ENCODE peak calls at places on chromosomes 1 and 21, in four cellular contexts. One of them, this sample, is unnamed. For H3K4me1, the result is how much of the 10 kb centered on the place peaks cover.

GRCh38 chr1:206955476-206956312 is 9.4 kb upstream of the PIGR start:
- DNase-seq in GM23338: no peak
- DNase-seq in lower lobe of right lung: no peak
- DNase-seq in heart left ventricle: no peak
- DNase-seq in this sample: no peak

GRCh38 chr1:15974855-15975254 is 1.0 kb downstream of the ZBTB17 start:
- DNase-seq in heart left ventricle: no peak
- DNase-seq in lower lobe of right lung: no peak
- DNase-seq in GM23338: no peak
- DNase-seq in this sample: no peak

GRCh38 chr1:230268371-230269170 is 157.6 kb downstream of the PGBD5 start:
- DNase-seq in heart left ventricle: peak
- DNase-seq in lower lobe of right lung: no peak
- DNase-seq in GM23338: peak
- DNase-seq in this sample: no peak

GRCh38 chr1:228392111-228392936 is 14.3 kb downstream of the TRIM11 start:
- DNase-seq in GM23338: no peak
- DNase-seq in heart left ventricle: no peak
- DNase-seq in lower lobe of right lung: peak
- DNase-seq in this sample: no peak

GRCh38 chr1:169207825-169208520 is 101.5 kb downstream of the ATP1B1 start:
- DNase-seq in lower lobe of right lung: no peak
- DNase-seq in heart left ventricle: no peak
- DNase-seq in GM23338: no peak
- DNase-seq in this sample: no peak

GRCh38 chr1:84841971-84842370 is 51.0 kb downstream of the LPAR3 start:
- DNase-seq in lower lobe of right lung: no peak
- DNase-seq in GM23338: no peak
- DNase-seq in heart left ventricle: no peak
- DNase-seq in this sample: no peak

GRCh38 chr1:20037877-20038276 is 32.1 kb upstream of the PLA2G5 start:
- DNase-seq in GM23338: peak
- DNase-seq in lower lobe of right lung: no peak
- DNase-seq in heart left ventricle: no peak
- DNase-seq in this sample: no peak

GRCh38 chr1:244053831-244054230 is 2.7 kb downstream of the ZBTB18 start:
- DNase-seq in lower lobe of right lung: no peak
- DNase-seq in GM23338: no peak
- DNase-seq in heart left ventricle: no peak
- DNase-seq in this sample: no peak

GRCh38 chr1:29284961-29285560 is 48.7 kb downstream of the PTPRU start:
- DNase-seq in lower lobe of right lung: no peak
- DNase-seq in heart left ventricle: no peak
- DNase-seq in GM23338: no peak
- DNase-seq in this sample: no peak

GRCh38 chr1:226697151-226697575 is 41.9 kb downstream of the ITPKB start:
- DNase-seq in lower lobe of right lung: no peak
- DNase-seq in heart left ventricle: no peak
- DNase-seq in GM23338: no peak
- DNase-seq in this sample: no peak

GRCh38 chr1:38613996-38614395 is 245.6 kb downstream of the RRAGC start:
- DNase-seq in heart left ventricle: no peak
- DNase-seq in GM23338: no peak
- DNase-seq in lower lobe of right lung: no peak
- DNase-seq in this sample: no peak

GRCh38 chr1:245085508-245086095 is 69.2 kb upstream of the KIF26B start:
- DNase-seq in heart left ventricle: no peak
- DNase-seq in lower lobe of right lung: no peak
- DNase-seq in GM23338: no peak
- DNase-seq in this sample: no peak

GRCh38 chr1:22053018-22053860 is 730 bp downstream of the CDC42 start:
- DNase-seq in heart left ventricle: peak
- DNase-seq in lower lobe of right lung: peak
- DNase-seq in GM23338: peak
- DNase-seq in this sample: peak

GRCh38 chr21:38793926-38794713 is 11.6 kb upstream of the ETS2 start:
- DNase-seq in GM23338: no peak
- DNase-seq in heart left ventricle: no peak
- DNase-seq in lower lobe of right lung: no peak
- DNase-seq in this sample: no peak

GRCh38 chr1:228867093-228867950 is 132.0 kb downstream of the RHOU start:
- DNase-seq in lower lobe of right lung: no peak
- DNase-seq in GM23338: no peak
- DNase-seq in heart left ventricle: no peak
- DNase-seq in this sample: no peak

GRCh38 chr1:235270625-235271024 is 57.4 kb downstream of the ARID4B start:
- DNase-seq in heart left ventricle: no peak
- DNase-seq in GM23338: peak
- DNase-seq in lower lobe of right lung: no peak
- DNase-seq in this sample: no peak

GRCh38 chr1:15411593-15412487 is 2.2 kb downstream of the EFHD2 start:
- DNase-seq in heart left ventricle: peak
- DNase-seq in lower lobe of right lung: peak
- DNase-seq in GM23338: no peak
- DNase-seq in this sample: no peak

GRCh38 chr1:205916541-205916940 is 26.7 kb downstream of the SLC26A9 start:
- DNase-seq in heart left ventricle: no peak
- DNase-seq in GM23338: no peak
- DNase-seq in lower lobe of right lung: no peak
- DNase-seq in this sample: no peak

GRCh38 chr1:111738436-111739221 is 566 bp downstream of the INKA2 start:
- DNase-seq in lower lobe of right lung: peak
- DNase-seq in GM23338: peak
- DNase-seq in heart left ventricle: peak
- DNase-seq in this sample: peak

GRCh38 chr1:157363660-157364140 is 188.6 kb downstream of the FCRL5 start:
- DNase-seq in GM23338: peak
- DNase-seq in lower lobe of right lung: no peak
- DNase-seq in heart left ventricle: no peak
- DNase-seq in this sample: no peak

GRCh38 chr1:31910933-31911332 is 27.2 kb downstream of the PTP4A2 start:
- DNase-seq in heart left ventricle: no peak
- DNase-seq in lower lobe of right lung: no peak
- DNase-seq in GM23338: no peak
- DNase-seq in this sample: no peak

GRCh38 chr1:30790850-30791778 is 33.5 kb upstream of the LAPTM5 start:
- DNase-seq in heart left ventricle: no peak
- DNase-seq in lower lobe of right lung: no peak
- DNase-seq in GM23338: no peak
- DNase-seq in this sample: peak

GRCh38 chr1:9101510-9102146 is 27.3 kb downstream of the GPR157 start:
- DNase-seq in GM23338: peak
- DNase-seq in heart left ventricle: peak
- DNase-seq in lower lobe of right lung: no peak
- DNase-seq in this sample: no peak

GRCh38 chr1:54094001-54094729 is 40.8 kb downstream of the TCEANC2 start:
- DNase-seq in lower lobe of right lung: no peak
- DNase-seq in heart left ventricle: no peak
- DNase-seq in GM23338: no peak
- DNase-seq in this sample: no peak

GRCh38 chr1:54086754-54087153 is 33.3 kb downstream of the TCEANC2 start:
- DNase-seq in lower lobe of right lung: no peak
- DNase-seq in GM23338: no peak
- DNase-seq in heart left ventricle: no peak
- DNase-seq in this sample: no peak

GRCh38 chr1:54084794-54085193 is 31.4 kb downstream of the TCEANC2 start:
- DNase-seq in lower lobe of right lung: no peak
- DNase-seq in heart left ventricle: no peak
- DNase-seq in GM23338: peak
- DNase-seq in this sample: no peak

DNA sequence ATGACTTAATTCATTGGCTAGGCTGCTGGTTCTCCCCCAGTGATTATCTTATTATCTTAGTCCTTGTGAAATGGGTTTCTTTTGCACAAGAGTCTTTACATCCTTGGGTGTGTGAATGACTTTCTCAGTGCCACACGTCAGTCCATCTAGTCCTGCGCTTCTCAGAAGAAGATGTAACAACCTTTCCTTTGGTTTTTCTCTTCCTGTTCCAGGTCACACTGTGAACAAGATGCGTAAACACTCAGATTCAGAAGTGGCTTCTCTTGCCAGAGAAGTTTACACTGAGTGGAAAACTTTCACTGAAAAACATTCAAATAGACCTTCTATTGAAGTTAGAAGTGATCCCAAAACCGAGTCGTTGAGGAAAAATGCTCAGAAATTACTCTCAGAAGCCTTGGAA is 35.0 kb downstream of the TCEANC2 start:
- DNase-seq in GM23338: no peak
- DNase-seq in heart left ventricle: no peak
- DNase-seq in lower lobe of right lung: no peak
- DNase-seq in this sample: no peak
- H3K4me1 ChIP-seq in GM23338: under half
- H3K4me1 ChIP-seq in heart left ventricle: under half
- H3K4me1 ChIP-seq in lower lobe of right lung: under half
- H3K4me1 ChIP-seq in this sample: under half

DNA sequence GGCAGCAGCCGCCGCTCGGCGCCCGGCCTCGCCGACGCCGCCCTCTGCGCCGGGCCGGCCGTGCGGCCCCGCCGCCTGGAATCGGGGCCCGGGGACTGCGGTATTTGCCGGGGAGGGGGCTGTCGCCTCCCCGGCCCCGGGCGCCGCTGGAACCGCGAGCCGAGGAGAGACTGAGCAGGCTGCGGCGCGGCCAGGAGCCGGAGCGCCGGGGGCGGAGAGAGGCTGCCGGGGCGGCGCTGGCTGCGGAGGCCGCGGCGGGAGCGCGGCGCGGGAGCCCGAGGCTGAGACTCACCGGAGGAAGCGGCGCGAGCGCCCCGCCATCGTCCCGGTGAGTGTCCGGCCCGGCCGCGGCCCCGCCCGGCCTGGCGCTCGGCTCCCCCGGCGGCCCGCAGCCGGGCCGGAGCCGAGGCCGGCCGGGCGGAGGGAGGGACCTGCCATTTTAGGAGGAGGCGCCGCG is 756 bp downstream of the DYRK1A start:
- DNase-seq in GM23338: no peak
- DNase-seq in lower lobe of right lung: no peak
- DNase-seq in heart left ventricle: no peak
- DNase-seq in this sample: no peak
- H3K4me1 ChIP-seq in GM23338: under half
- H3K4me1 ChIP-seq in lower lobe of right lung: under half
- H3K4me1 ChIP-seq in heart left ventricle: under half
- H3K4me1 ChIP-seq in this sample: under half

GRCh38 chr1:172827301-172827700 is 168.4 kb downstream of the FASLG start:
- DNase-seq in GM23338: no peak
- DNase-seq in heart left ventricle: no peak
- DNase-seq in lower lobe of right lung: no peak
- DNase-seq in this sample: no peak
- H3K4me1 ChIP-seq in GM23338: under half
- H3K4me1 ChIP-seq in heart left ventricle: under half
- H3K4me1 ChIP-seq in lower lobe of right lung: under half
- H3K4me1 ChIP-seq in this sample: under half

GRCh38 chr1:13754003-13754402 is 54.0 kb downstream of the PRDM2 start:
- DNase-seq in lower lobe of right lung: no peak
- DNase-seq in heart left ventricle: no peak
- DNase-seq in GM23338: no peak
- DNase-seq in this sample: no peak

GRCh38 chr1:13751985-13752384 is 52.0 kb downstream of the PRDM2 start:
- DNase-seq in lower lobe of right lung: no peak
- DNase-seq in heart left ventricle: no peak
- DNase-seq in GM23338: no peak
- DNase-seq in this sample: no peak

GRCh38 chr1:13751458-13751871 is 51.5 kb downstream of the PRDM2 start:
- DNase-seq in heart left ventricle: no peak
- DNase-seq in GM23338: no peak
- DNase-seq in lower lobe of right lung: no peak
- DNase-seq in this sample: no peak

GRCh38 chr1:13754510-13755103 is 54.6 kb downstream of the PRDM2 start:
- DNase-seq in lower lobe of right lung: no peak
- DNase-seq in heart left ventricle: no peak
- DNase-seq in GM23338: no peak
- DNase-seq in this sample: no peak

DNA sequence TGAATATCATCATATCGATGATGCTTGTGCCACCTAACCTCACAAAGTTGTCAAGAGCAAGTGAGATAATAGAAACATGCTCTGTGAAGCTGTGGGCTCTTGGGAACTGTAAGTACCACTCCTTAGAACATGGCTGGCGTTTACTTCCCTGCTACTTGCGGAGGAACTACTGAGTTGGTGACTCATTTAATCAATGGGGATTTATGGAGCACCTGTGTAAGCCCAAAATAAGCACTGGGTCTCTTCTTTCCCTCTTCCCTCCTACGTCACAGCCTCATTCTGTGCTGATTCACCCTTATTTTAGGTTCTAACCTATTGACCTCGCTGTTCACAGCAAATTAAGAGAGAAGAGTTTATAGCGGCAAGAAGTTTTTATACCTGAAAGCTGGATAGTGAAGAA is 52.9 kb downstream of the PRDM2 start:
- DNase-seq in GM23338: no peak
- DNase-seq in heart left ventricle: no peak
- DNase-seq in lower lobe of right lung: no peak
- DNase-seq in this sample: no peak
- H3K4me1 ChIP-seq in GM23338: under half
- H3K4me1 ChIP-seq in heart left ventricle: under half
- H3K4me1 ChIP-seq in lower lobe of right lung: half or more
- H3K4me1 ChIP-seq in this sample: under half

GRCh38 chr1:17304827-17305177 is 3.2 kb upstream of the PADI4 start:
- DNase-seq in lower lobe of right lung: no peak
- DNase-seq in GM23338: no peak
- DNase-seq in heart left ventricle: no peak
- DNase-seq in this sample: no peak
- H3K4me1 ChIP-seq in lower lobe of right lung: under half
- H3K4me1 ChIP-seq in GM23338: under half
- H3K4me1 ChIP-seq in heart left ventricle: under half
- H3K4me1 ChIP-seq in this sample: under half